ENCODE peak calls at places on chromosomes 1 and 21, in seven cellular contexts. One of them, this sample, is unnamed.

GRCh38 chr1:244104309-244105060 is 53.4 kb downstream of the ZBTB18 start:
- DNase-seq in brain microvascular endothelial cell: peak; percentile 95
- DNase-seq in GM13977: no peak
- DNase-seq in GM13976: no peak
- DNase-seq in neural crest cell: no peak
- DNase-seq in cardiac muscle cell: peak; percentile 85
- DNase-seq in AG09319: peak; percentile 52
- DNase-seq in this sample: no peak

GRCh38 chr1:215109171-215109570 is 26.6 kb downstream of the KCNK2 start:
- DNase-seq in AG09319: no peak
- DNase-seq in cardiac muscle cell: no peak
- DNase-seq in neural crest cell: no peak
- DNase-seq in brain microvascular endothelial cell: no peak
- DNase-seq in GM13976: no peak
- DNase-seq in GM13977: no peak
- DNase-seq in this sample: no peak

GRCh38 chr1:36203554-36204346 is 20.5 kb upstream of the THRAP3 start:
- DNase-seq in GM13977: no peak
- DNase-seq in cardiac muscle cell: peak; percentile 83
- DNase-seq in GM13976: peak; percentile 4
- DNase-seq in neural crest cell: no peak
- DNase-seq in AG09319: no peak
- DNase-seq in brain microvascular endothelial cell: peak; percentile 25
- DNase-seq in this sample: no peak

GRCh38 chr1:243943671-243944428 is 93.8 kb upstream of the AKT3 start:
- DNase-seq in GM13977: no peak
- DNase-seq in GM13976: no peak
- DNase-seq in brain microvascular endothelial cell: no peak
- DNase-seq in AG09319: no peak
- DNase-seq in neural crest cell: no peak
- DNase-seq in cardiac muscle cell: no peak
- DNase-seq in this sample: no peak

GRCh38 chr1:165143437-165144065 is 213.0 kb downstream of the LMX1A start:
- DNase-seq in neural crest cell: no peak
- DNase-seq in GM13977: peak; percentile 16
- DNase-seq in AG09319: no peak
- DNase-seq in brain microvascular endothelial cell: no peak
- DNase-seq in cardiac muscle cell: peak; percentile 4
- DNase-seq in GM13976: peak; percentile 20
- DNase-seq in this sample: no peak

GRCh38 chr1:174397261-174397660 is 50.5 kb upstream of the GPR52 start:
- DNase-seq in brain microvascular endothelial cell: peak; percentile 8
- DNase-seq in neural crest cell: no peak
- DNase-seq in GM13976: no peak
- DNase-seq in GM13977: no peak
- DNase-seq in cardiac muscle cell: peak; percentile 9
- DNase-seq in AG09319: no peak
- DNase-seq in this sample: no peak

GRCh38 chr1:31834501-31834900 is 18.7 kb upstream of the SPOCD1 start:
- DNase-seq in neural crest cell: no peak
- DNase-seq in GM13977: no peak
- DNase-seq in GM13976: no peak
- DNase-seq in brain microvascular endothelial cell: no peak
- DNase-seq in AG09319: no peak
- DNase-seq in cardiac muscle cell: no peak
- DNase-seq in this sample: no peak

GRCh38 chr1:229597877-229598276 is 28.0 kb downstream of the TAF5L start:
- DNase-seq in cardiac muscle cell: peak; percentile 13
- DNase-seq in neural crest cell: no peak
- DNase-seq in GM13977: no peak
- DNase-seq in GM13976: no peak
- DNase-seq in AG09319: no peak
- DNase-seq in brain microvascular endothelial cell: peak; percentile 23
- DNase-seq in this sample: no peak

GRCh38 chr1:35298464-35298863 is 30.0 kb downstream of the ZMYM4 start:
- DNase-seq in cardiac muscle cell: peak; percentile 62
- DNase-seq in GM13977: peak; percentile 47
- DNase-seq in AG09319: no peak
- DNase-seq in neural crest cell: no peak
- DNase-seq in brain microvascular endothelial cell: peak; percentile 29
- DNase-seq in GM13976: peak; percentile 54
- DNase-seq in this sample: no peak

GRCh38 chr1:221594600-221594999 is 147.3 kb downstream of the DUSP10 start:
- DNase-seq in GM13977: no peak
- DNase-seq in neural crest cell: no peak
- DNase-seq in brain microvascular endothelial cell: no peak
- DNase-seq in AG09319: no peak
- DNase-seq in GM13976: no peak
- DNase-seq in cardiac muscle cell: no peak
- DNase-seq in this sample: no peak

GRCh38 chr1:167705250-167705649 is 16.5 kb upstream of the MPZL1 start:
- DNase-seq in brain microvascular endothelial cell: no peak
- DNase-seq in GM13976: no peak
- DNase-seq in GM13977: no peak
- DNase-seq in neural crest cell: no peak
- DNase-seq in cardiac muscle cell: no peak
- DNase-seq in AG09319: no peak
- DNase-seq in this sample: no peak

GRCh38 chr1:225617956-225618355 is 35.0 kb downstream of the ENAH start:
- DNase-seq in cardiac muscle cell: no peak
- DNase-seq in neural crest cell: no peak
- DNase-seq in GM13976: no peak
- DNase-seq in GM13977: no peak
- DNase-seq in AG09319: no peak
- DNase-seq in brain microvascular endothelial cell: no peak
- DNase-seq in this sample: no peak

GRCh38 chr21:26850116-26850643 is 5.0 kb upstream of the ADAMTS1 start:
- DNase-seq in AG09319: no peak
- DNase-seq in brain microvascular endothelial cell: no peak
- DNase-seq in cardiac muscle cell: peak; percentile 76
- DNase-seq in GM13976: no peak
- DNase-seq in GM13977: no peak
- DNase-seq in neural crest cell: no peak
- DNase-seq in this sample: no peak

GRCh38 chr21:25721987-25722386 is 12.7 kb downstream of the ATP5PF start:
- DNase-seq in brain microvascular endothelial cell: no peak
- DNase-seq in cardiac muscle cell: no peak
- DNase-seq in GM13976: no peak
- DNase-seq in AG09319: no peak
- DNase-seq in GM13977: no peak
- DNase-seq in neural crest cell: no peak
- DNase-seq in this sample: no peak

GRCh38 chr1:34946211-34946610 is 16.8 kb upstream of the DLGAP3 start:
- DNase-seq in brain microvascular endothelial cell: no peak
- DNase-seq in GM13976: no peak
- DNase-seq in cardiac muscle cell: no peak
- DNase-seq in AG09319: no peak
- DNase-seq in GM13977: no peak
- DNase-seq in neural crest cell: no peak
- DNase-seq in this sample: no peak

GRCh38 chr1:246695666-246696065 is 28.5 kb upstream of the SCCPDH start:
- DNase-seq in neural crest cell: no peak
- DNase-seq in brain microvascular endothelial cell: no peak
- DNase-seq in cardiac muscle cell: no peak
- DNase-seq in GM13976: no peak
- DNase-seq in GM13977: no peak
- DNase-seq in AG09319: no peak
- DNase-seq in this sample: no peak

GRCh38 chr1:200628223-200628868 is 7.8 kb upstream of the KIF14 start:
- DNase-seq in GM13977: peak; percentile 66
- DNase-seq in GM13976: peak; percentile 73
- DNase-seq in cardiac muscle cell: no peak
- DNase-seq in brain microvascular endothelial cell: no peak
- DNase-seq in neural crest cell: no peak
- DNase-seq in AG09319: no peak
- DNase-seq in this sample: no peak

GRCh38 chr1:110053557-110054428 is 16.7 kb downstream of the ALX3 start:
- DNase-seq in GM13977: peak; percentile 73
- DNase-seq in cardiac muscle cell: peak; percentile 50
- DNase-seq in GM13976: peak; percentile 82
- DNase-seq in brain microvascular endothelial cell: peak; percentile 47
- DNase-seq in neural crest cell: peak; percentile 75
- DNase-seq in AG09319: no peak
- DNase-seq in this sample: peak; percentile 50

GRCh38 chr1:227459326-227459841 is 104.0 kb upstream of the ZNF678 start:
- DNase-seq in neural crest cell: no peak
- DNase-seq in GM13976: no peak
- DNase-seq in cardiac muscle cell: no peak
- DNase-seq in brain microvascular endothelial cell: peak; percentile 9
- DNase-seq in AG09319: no peak
- DNase-seq in GM13977: no peak
- DNase-seq in this sample: peak; percentile 11

GRCh38 chr1:7186382-7187120 is 401.3 kb downstream of the CAMTA1 start:
- DNase-seq in brain microvascular endothelial cell: no peak
- DNase-seq in AG09319: no peak
- DNase-seq in GM13976: no peak
- DNase-seq in GM13977: no peak
- DNase-seq in neural crest cell: no peak
- DNase-seq in cardiac muscle cell: no peak
- DNase-seq in this sample: no peak
- TF ChIP-seq CTCF in brain microvascular endothelial cell: peak; percentile 18
- TF ChIP-seq CTCF in AG09319: no peak
- TF ChIP-seq CTCF in GM13976: no peak
- TF ChIP-seq CTCF in GM13977: no peak
- TF ChIP-seq CTCF in neural crest cell: no peak
- TF ChIP-seq CTCF in cardiac muscle cell: no peak
- TF ChIP-seq CTCF in this sample: no peak

GRCh38 chr1:207336559-207337467 is 15.3 kb downstream of the CD55 start:
- DNase-seq in neural crest cell: no peak
- DNase-seq in brain microvascular endothelial cell: peak; percentile 45
- DNase-seq in cardiac muscle cell: no peak
- DNase-seq in AG09319: no peak
- DNase-seq in GM13977: peak; percentile 45
- DNase-seq in GM13976: peak; percentile 44
- DNase-seq in this sample: no peak

GRCh38 chr1:207335695-207336363 is 14.4 kb downstream of the CD55 start:
- DNase-seq in cardiac muscle cell: peak; percentile 34
- DNase-seq in GM13977: peak; percentile 40
- DNase-seq in brain microvascular endothelial cell: no peak
- DNase-seq in GM13976: peak; percentile 31
- DNase-seq in neural crest cell: no peak
- DNase-seq in AG09319: no peak
- DNase-seq in this sample: no peak

GRCh38 chr1:207328908-207329307 is 7.4 kb downstream of the CD55 start:
- DNase-seq in GM13976: no peak
- DNase-seq in GM13977: no peak
- DNase-seq in cardiac muscle cell: no peak
- DNase-seq in neural crest cell: no peak
- DNase-seq in brain microvascular endothelial cell: no peak
- DNase-seq in AG09319: no peak
- DNase-seq in this sample: no peak

GRCh38 chr1:207329469-207329868 is 8.0 kb downstream of the CD55 start:
- DNase-seq in AG09319: no peak
- DNase-seq in GM13977: no peak
- DNase-seq in neural crest cell: no peak
- DNase-seq in GM13976: no peak
- DNase-seq in cardiac muscle cell: no peak
- DNase-seq in brain microvascular endothelial cell: no peak
- DNase-seq in this sample: no peak

DNA sequence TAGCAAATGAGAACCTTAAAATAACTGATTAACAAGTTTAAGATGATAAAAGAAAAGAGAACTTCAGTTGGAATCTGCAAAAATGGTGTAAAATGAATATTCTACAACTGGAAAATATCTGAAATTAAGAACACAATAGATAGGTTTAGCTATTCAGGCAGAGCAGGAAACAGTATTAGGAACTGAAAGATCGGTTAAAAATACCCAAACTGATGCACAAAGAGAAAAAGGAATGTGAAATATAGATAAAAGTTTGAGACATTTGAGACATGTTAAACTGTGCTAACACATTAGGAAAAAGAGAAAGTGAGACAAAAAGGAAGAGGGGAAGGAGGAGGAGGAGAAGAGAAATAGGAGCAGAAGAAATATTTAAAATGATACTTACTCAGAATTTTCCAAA is 12.1 kb downstream of the CD55 start:
- DNase-seq in GM13976: no peak
- DNase-seq in AG09319: no peak
- DNase-seq in GM13977: no peak
- DNase-seq in neural crest cell: no peak
- DNase-seq in brain microvascular endothelial cell: no peak
- DNase-seq in cardiac muscle cell: no peak
- DNase-seq in this sample: no peak
- TF ChIP-seq CTCF in GM13976: no peak
- TF ChIP-seq CTCF in AG09319: no peak
- TF ChIP-seq CTCF in GM13977: no peak
- TF ChIP-seq CTCF in neural crest cell: no peak
- TF ChIP-seq CTCF in brain microvascular endothelial cell: no peak
- TF ChIP-seq CTCF in cardiac muscle cell: no peak
- TF ChIP-seq CTCF in this sample: no peak

GRCh38 chr1:116933586-116934515 is 24.1 kb downstream of the PTGFRN start:
- DNase-seq in AG09319: no peak
- DNase-seq in neural crest cell: no peak
- DNase-seq in brain microvascular endothelial cell: no peak
- DNase-seq in GM13977: no peak
- DNase-seq in cardiac muscle cell: no peak
- DNase-seq in GM13976: no peak
- DNase-seq in this sample: no peak

GRCh38 chr1:116929961-116930592 is 20.4 kb downstream of the PTGFRN start:
- DNase-seq in brain microvascular endothelial cell: no peak
- DNase-seq in AG09319: no peak
- DNase-seq in GM13976: no peak
- DNase-seq in neural crest cell: no peak
- DNase-seq in GM13977: no peak
- DNase-seq in cardiac muscle cell: peak; percentile 62
- DNase-seq in this sample: no peak

GRCh38 chr1:116931016-116931918 is 21.6 kb downstream of the PTGFRN start:
- DNase-seq in cardiac muscle cell: no peak
- DNase-seq in GM13977: no peak
- DNase-seq in neural crest cell: no peak
- DNase-seq in AG09319: no peak
- DNase-seq in GM13976: no peak
- DNase-seq in brain microvascular endothelial cell: no peak
- DNase-seq in this sample: no peak

DNA sequence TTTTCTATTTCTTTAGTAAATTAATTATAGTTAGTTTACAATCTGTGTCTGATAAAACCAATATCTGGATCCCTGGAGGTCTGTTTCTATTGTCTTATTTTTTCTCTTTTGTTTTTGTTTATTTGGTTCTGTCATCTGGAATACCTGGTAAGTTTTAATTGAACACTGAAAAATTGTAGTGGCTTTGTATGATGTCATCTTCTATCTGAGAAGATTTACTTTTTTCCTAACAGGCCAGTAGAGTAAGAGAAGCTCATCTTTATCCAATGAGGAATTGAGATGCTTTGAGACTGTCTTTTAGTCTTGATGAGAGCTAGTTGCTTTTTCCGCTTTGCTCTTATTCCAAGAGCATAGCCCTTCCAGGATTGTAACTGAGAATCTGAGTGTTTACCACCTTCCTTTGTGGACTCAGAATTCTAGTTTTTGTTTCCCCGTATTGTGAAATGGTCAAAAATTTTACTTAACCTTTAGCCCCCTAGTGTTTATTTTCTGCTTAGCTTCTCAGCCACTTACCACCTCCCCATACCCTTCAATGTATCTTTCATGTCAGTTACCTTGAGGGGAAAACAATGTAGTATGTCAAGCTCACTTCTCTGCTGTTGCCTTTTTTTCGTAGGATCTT is 25.0 kb downstream of the PTGFRN start:
- DNase-seq in neural crest cell: no peak
- DNase-seq in brain microvascular endothelial cell: no peak
- DNase-seq in AG09319: no peak
- DNase-seq in GM13976: no peak
- DNase-seq in GM13977: peak; percentile 41
- DNase-seq in cardiac muscle cell: peak; percentile 45
- DNase-seq in this sample: no peak
- TF ChIP-seq CTCF in neural crest cell: peak; percentile 56
- TF ChIP-seq CTCF in brain microvascular endothelial cell: peak; percentile 24
- TF ChIP-seq CTCF in AG09319: peak; percentile 12
- TF ChIP-seq CTCF in GM13976: peak; percentile 16
- TF ChIP-seq CTCF in GM13977: peak; percentile 41
- TF ChIP-seq CTCF in cardiac muscle cell: peak; percentile 47
- TF ChIP-seq CTCF in this sample: peak; percentile 28

GRCh38 chr1:172320723-172321122 is 99.8 kb upstream of the C1orf105 start:
- DNase-seq in GM13977: no peak
- DNase-seq in GM13976: no peak
- DNase-seq in brain microvascular endothelial cell: peak; percentile 65
- DNase-seq in AG09319: no peak
- DNase-seq in neural crest cell: no peak
- DNase-seq in cardiac muscle cell: peak; percentile 84
- DNase-seq in this sample: no peak
- TF ChIP-seq CTCF in GM13977: no peak
- TF ChIP-seq CTCF in GM13976: no peak
- TF ChIP-seq CTCF in brain microvascular endothelial cell: peak; percentile 38
- TF ChIP-seq CTCF in AG09319: no peak
- TF ChIP-seq CTCF in neural crest cell: no peak
- TF ChIP-seq CTCF in cardiac muscle cell: peak; percentile 41
- TF ChIP-seq CTCF in this sample: no peak